ENCODE peak calls at places on chromosomes 16 and 17, in ten cellular contexts. G is M059J; N is stimulated activated CD8-positive, alpha-beta memory T cell treated with anti-CD3 and anti-CD28 coated beads, Interleukin-15, amount 100 ng/mL, for 1 hour; Q is activated CD8-positive, alpha-beta T cell treated with anti-CD3 and anti-CD28 coated beads, Interleukin-2, amount 10 ng/mL, durations not matched to agents 7 days and 5 days; R is EH; B is HuH-7.5; U is NCI-H2171; C is WERI-Rb-1; V is GM23248; A is caudate nucleus. S is an unnamed sample.

GRCh38 chr16:75256059-75256870 is 4.8 kb upstream of the BCAR1 start:
- DNase-seq in B (no peak), U (no peak), G (no peak), V (peak), R (peak), C (peak), A (no peak), Q (no peak), N (no peak), S (no peak)

GRCh38 chr16:19446300-19446846 is 28.7 kb downstream of the TMC5 start:
- DNase-seq in A (no peak), V (no peak), G (no peak), N (no peak), B (no peak), C (no peak), R (no peak), Q (no peak), U (no peak), S (no peak)

GRCh38 chr16:11101695-11102522 is 154.1 kb downstream of the SOCS1 start:
- DNase-seq in G (no peak), Q (no peak), A (no peak), N (no peak), B (no peak), V (no peak), U (peak), C (no peak), R (no peak), S (no peak)

GRCh38 chr16:54817432-54817831 is 113.2 kb upstream of the IRX5 start:
- DNase-seq in C (peak), A (no peak), U (no peak), R (peak), B (peak), Q (no peak), N (no peak), V (peak), G (peak), S (peak)

GRCh38 chr17:13385481-13385907 is 216.2 kb downstream of the HS3ST3A1 start:
- DNase-seq in R (peak), A (no peak), C (no peak), U (no peak), Q (no peak), V (peak), B (no peak), G (peak), N (no peak), S (no peak)

GRCh38 chr17:78197147-78197830 is 10.1 kb downstream of the AFMID start:
- DNase-seq in N (no peak), C (peak), G (no peak), Q (no peak), B (no peak), V (no peak), U (no peak), A (no peak), R (no peak), S (peak)

GRCh38 chr16:5925850-5926249 is 828.3 kb upstream of the EEF2KMT start:
- DNase-seq in C (no peak), V (no peak), B (no peak), A (no peak), U (no peak), G (no peak), N (no peak), R (no peak), Q (no peak), S (no peak)

GRCh38 chr17:1375615-1376014 is 24.4 kb downstream of the YWHAE start:
- DNase-seq in A (no peak), U (no peak), B (no peak), Q (no peak), G (no peak), N (no peak), V (no peak), R (no peak), C (no peak), S (no peak)

GRCh38 chr16:81623365-81624102 is 155.6 kb upstream of the PLCG2 start:
- DNase-seq in B (peak), R (peak), V (peak), Q (peak), U (peak), C (no peak), A (peak), G (peak), N (peak), S (peak)

GRCh38 chr17:15954222-15954621 is 9.3 kb downstream of the ADORA2B start:
- DNase-seq in R (peak), A (no peak), N (no peak), Q (no peak), G (peak), U (no peak), C (no peak), V (peak), B (no peak), S (peak)

GRCh38 chr17:59426031-59426430 is 94.6 kb downstream of the YPEL2 start:
- DNase-seq in N (no peak), G (no peak), U (no peak), R (no peak), C (no peak), A (no peak), V (peak), B (no peak), Q (no peak), S (no peak)

GRCh38 chr17:82153745-82154375 is 55.8 kb upstream of the FASN start:
- DNase-seq in N (peak), R (peak), G (peak), C (peak), A (peak), U (peak), B (peak), V (peak), Q (peak), S (peak)

GRCh38 chr17:79530361-79531105 is 80.3 kb downstream of the RBFOX3 start:
- DNase-seq in B (no peak), C (no peak), N (no peak), A (no peak), U (no peak), R (no peak), V (no peak), Q (no peak), G (no peak), S (no peak)

GRCh38 chr17:77738666-77739531 is 219.6 kb upstream of the TNRC6C start:
- DNase-seq in G (peak), B (no peak), R (no peak), A (no peak), V (peak), U (no peak), Q (no peak), C (no peak), N (no peak), S (no peak)

GRCh38 chr17:21390294-21390693 is 14.1 kb downstream of the KCNJ12 start:
- DNase-seq in C (no peak), R (no peak), G (no peak), B (no peak), A (no peak), V (no peak), N (no peak), Q (no peak), U (no peak), S (no peak)

GRCh38 chr16:83955218-83956130 is 2.4 kb downstream of the OSGIN1 start:
- DNase-seq in A (no peak), N (no peak), G (peak), C (no peak), B (no peak), U (no peak), R (peak), Q (no peak), V (peak), S (peak)

GRCh38 chr17:70563301-70563820 is 394.0 kb downstream of the KCNJ2 start:
- DNase-seq in Q (no peak), G (peak), B (no peak), C (peak), R (no peak), A (no peak), U (peak), V (no peak), N (no peak), S (peak)

GRCh38 chr16:27222499-27223225 is 19.3 kb downstream of the KDM8 start:
- DNase-seq in Q (no peak), G (peak), U (no peak), C (peak), V (peak), B (no peak), R (peak), N (no peak), A (no peak), S (peak)

GRCh38 chr16:22375117-22375962 is 921 bp upstream of the CDR2 start:
- DNase-seq in G (no peak), Q (no peak), V (peak), R (no peak), A (no peak), U (no peak), N (no peak), C (peak), B (no peak), S (no peak)

GRCh38 chr16:14071576-14072271 is 605 bp downstream of the MRTFB start:
- DNase-seq in G (peak), V (peak), B (no peak), A (no peak), Q (no peak), U (peak), N (no peak), R (peak), C (peak), S (no peak)

GRCh38 chr16:82055728-82056549 is 20.9 kb downstream of the HSD17B2 start:
- DNase-seq in G (no peak), R (no peak), A (no peak), C (no peak), V (no peak), B (no peak), U (no peak), Q (no peak), N (no peak), S (no peak)

GRCh38 chr16:87897563-87898505 is 28.5 kb upstream of the SLC7A5 start:
- DNase-seq in N (peak), Q (peak), G (no peak), A (no peak), V (no peak), C (peak), B (no peak), R (no peak), U (no peak), S (no peak)

GRCh38 chr16:67995423-67995822 is 3.9 kb downstream of the DPEP2 start:
- DNase-seq in V (no peak), N (no peak), U (no peak), G (peak), C (no peak), Q (no peak), A (no peak), R (no peak), B (no peak), S (no peak)

GRCh38 chr16:27363797-27364196 is 38.2 kb upstream of the IL21R start:
- DNase-seq in U (no peak), Q (no peak), N (no peak), V (no peak), G (peak), B (no peak), A (no peak), C (no peak), R (peak), S (no peak)

GRCh38 chr16:79845734-79846135 is 245.2 kb upstream of the MAF start:
- DNase-seq in G (peak), Q (no peak), N (no peak), B (no peak), A (no peak), R (no peak), V (no peak), U (no peak), C (no peak), S (no peak)

GRCh38 chr17:28043296-28043695 is 819 bp downstream of the NLK start:
- DNase-seq in N (no peak), U (no peak), V (no peak), A (no peak), R (no peak), B (no peak), Q (no peak), C (no peak), G (no peak), S (no peak)

GRCh38 chr17:81844887-81845286 is 10.0 kb upstream of the PPP1R27 start:
- DNase-seq in B (no peak), C (no peak), A (no peak), R (no peak), V (no peak), U (no peak), G (no peak), N (no peak), Q (no peak), S (no peak)

GRCh38 chr17:31629696-31630470 is 229.2 kb downstream of the COPRS start:
- DNase-seq in C (no peak), R (peak), N (no peak), A (no peak), V (peak), G (peak), B (no peak), U (peak), Q (no peak), S (peak)

GRCh38 chr16:2015117-2015946 is 4.3 kb upstream of the NPW start:
- DNase-seq in B (no peak), C (no peak), R (peak), U (no peak), Q (no peak), V (no peak), A (no peak), N (no peak), G (no peak), S (no peak)

GRCh38 chr16:3661922-3662321 is 7.4 kb downstream of the DNASE1 start:
- DNase-seq in Q (no peak), V (no peak), G (no peak), N (no peak), U (no peak), B (no peak), C (no peak), A (no peak), R (no peak), S (no peak)

GRCh38 chr17:73550561-73550960 is 93.7 kb downstream of the SDK2 start:
- DNase-seq in C (no peak), V (no peak), B (no peak), U (no peak), R (no peak), A (no peak), N (no peak), G (no peak), Q (no peak), S (no peak)

GRCh38 chr17:4405038-4405669 is 28.6 kb upstream of the SPNS3 start:
- DNase-seq in B (no peak), Q (no peak), G (no peak), R (no peak), V (no peak), U (no peak), C (peak), A (no peak), N (no peak), S (no peak)

GRCh38 chr17:65518256-65518655 is 43.2 kb downstream of the AXIN2 start:
- DNase-seq in B (no peak), A (no peak), U (no peak), V (peak), R (peak), N (no peak), C (no peak), G (peak), Q (no peak), S (peak)

GRCh38 chr17:12136646-12137045 is 116.0 kb downstream of the MAP2K4 start:
- DNase-seq in N (no peak), U (no peak), R (no peak), Q (no peak), A (no peak), V (no peak), G (no peak), B (no peak), C (no peak), S (peak)

GRCh38 chr16:81586421-81586820 is 141.8 kb downstream of the CMIP start:
- DNase-seq in G (no peak), U (no peak), B (no peak), N (no peak), A (no peak), V (no peak), R (peak), C (no peak), Q (no peak), S (no peak)

GRCh38 chr17:80819422-80820164 is 172.0 kb upstream of the CHMP6 start:
- DNase-seq in C (no peak), G (no peak), Q (peak), U (no peak), A (no peak), R (no peak), N (no peak), B (no peak), V (no peak), S (no peak)

GRCh38 chr16:54630284-54630967 is 300.2 kb upstream of the IRX5 start:
- DNase-seq in G (peak), A (no peak), Q (no peak), U (no peak), V (peak), C (no peak), R (peak), N (no peak), B (no peak), S (no peak)

GRCh38 chr17:4808378-4808767 is 1.4 kb downstream of the PLD2 start:
- DNase-seq in V (peak), C (no peak), R (peak), A (peak), G (no peak), Q (no peak), N (no peak), B (no peak), U (no peak), S (no peak)

GRCh38 chr16:20683812-20684211 is 13.7 kb downstream of the ACSM1 start:
- DNase-seq in C (no peak), V (no peak), N (no peak), A (no peak), G (peak), R (no peak), U (no peak), B (no peak), Q (no peak), S (no peak)

S was measured in astrocyte of the spinal cord.